ENCODE peak calls at places on chromosomes 16 and 17, in five cellular contexts. Y is heart left ventricle; F is activated CD4-positive, alpha-beta memory T cell treated with anti-CD3 and anti-CD28 coated beads, Interleukin-2, amount 10 ng/mL, durations not matched to agents 7 days and 5 days; O is HS-5; P is sigmoid colon. E is an unnamed sample.
A peak's percentile ranks its signal among the peaks of the same experiment; 100 is the strongest.

GRCh38 chr17:58525239-58525638 is 10.8 kb upstream of the MTMR4 start:
- DNase-seq in P (peak; percentile 76), F (no peak), Y (peak; percentile 52), O (peak; percentile 60), E (no peak)

GRCh38 chr17:49180998-49181635 is 29.3 kb downstream of the GNGT2 start:
- DNase-seq in Y (no peak), P (no peak), F (no peak), O (no peak), E (no peak)

GRCh38 chr17:39935896-39936295 is 8.4 kb downstream of the LRRC3C start:
- DNase-seq in Y (no peak), P (no peak), F (no peak), O (no peak), E (no peak)

GRCh38 chr17:10357768-10358167 is 15.0 kb downstream of the MYH13 start:
- DNase-seq in P (no peak), Y (no peak), F (peak; percentile 17), O (no peak), E (no peak)

GRCh38 chr16:3138342-3138741 is 3.5 kb downstream of the ZNF213 start:
- DNase-seq in O (no peak), P (no peak), F (no peak), Y (peak; percentile 21), E (no peak)

GRCh38 chr17:79000396-79001189 is 9.0 kb downstream of the CANT1 start:
- DNase-seq in Y (peak; percentile 37), O (no peak), F (no peak), P (peak; percentile 64), E (no peak)

GRCh38 chr17:21061971-21062526 is 19.2 kb upstream of the USP22 start:
- DNase-seq in Y (no peak), F (no peak), P (no peak), O (no peak), E (no peak)

GRCh38 chr16:81879625-81880024 is 100.5 kb downstream of the PLCG2 start:
- DNase-seq in F (peak; percentile 21), O (no peak), P (no peak), Y (no peak), E (no peak)

GRCh38 chr17:15446036-15446435 is 21.4 kb downstream of the CDRT4 start:
- DNase-seq in P (peak; percentile 37), Y (no peak), F (no peak), O (no peak), E (no peak)

GRCh38 chr16:56211471-56211944 is 20.2 kb downstream of the GNAO1 start:
- DNase-seq in F (no peak), O (no peak), Y (no peak), P (peak; percentile 94), E (no peak)

GRCh38 chr17:15260376-15261062 is 4.6 kb downstream of the PMP22 start:
- DNase-seq in Y (peak; percentile 93), P (peak; percentile 97), F (peak; percentile 61), O (no peak), E (peak; percentile 96)

GRCh38 chr16:3158498-3159314 is 23.9 kb downstream of the ZNF213 start:
- DNase-seq in P (peak; percentile 95), Y (peak; percentile 83), F (peak; percentile 96), O (peak; percentile 74), E (no peak)

GRCh38 chr17:77330602-77331081 is 189.9 kb downstream of the SEC14L1 start:
- DNase-seq in Y (no peak), P (peak; percentile 65), O (no peak), F (no peak), E (peak; percentile 86)

E was measured in chondrocyte.